ENCODE peak calls at places on chromosomes 11 and 22, in six cellular contexts. W, E, H, B, A and X are unnamed samples.
A peak's percentile ranks its signal among the peaks of the same experiment; 100 is the strongest.

GRCh38 chr11:92380882-92381281 is 156.3 kb downstream of the FAT3 start:
- DNase-seq in W (no peak), E (no peak), H (peak; percentile 34), B (no peak), A (peak; percentile 85), X (no peak)

GRCh38 chr11:26137651-26138050 is 194.3 kb upstream of the ANO3 start:
- DNase-seq in W (no peak), E (no peak), H (no peak), B (no peak), A (peak; percentile 6), X (no peak)

GRCh38 chr22:46329616-46330015 is 5.9 kb upstream of the TRMU start:
- DNase-seq in W (no peak), E (no peak), H (no peak), B (no peak), A (no peak), X (no peak)

GRCh38 chr11:20367313-20367948 is 3.9 kb downstream of the HTATIP2 start:
- DNase-seq in W (no peak), E (no peak), H (peak; percentile 93), B (peak; percentile 23), A (peak; percentile 95), X (no peak)

GRCh38 chr22:44363980-44364749 is 51.4 kb upstream of the SHISAL1 start:
- DNase-seq in W (no peak), E (no peak), H (no peak), B (peak; percentile 57), A (no peak), X (no peak)

GRCh38 chr22:35914665-35915476 is 113.8 kb downstream of the RBFOX2 start:
- DNase-seq in W (peak; percentile 22), E (no peak), H (peak; percentile 89), B (no peak), A (peak; percentile 91), X (no peak)

GRCh38 chr11:19259487-19260345 is 19.0 kb upstream of the E2F8 start:
- DNase-seq in W (peak; percentile 53), E (peak; percentile 90), H (peak; percentile 76), B (peak; percentile 68), A (peak; percentile 63), X (peak; percentile 67)

GRCh38 chr11:3155691-3156258 is 9.3 kb downstream of the OSBPL5 start:
- DNase-seq in W (no peak), E (no peak), H (no peak), B (peak; percentile 16), A (peak; percentile 93), X (no peak)

GRCh38 chr11:82747471-82747870 is 13.8 kb upstream of the FAM181B start:
- DNase-seq in W (no peak), E (no peak), H (no peak), B (no peak), A (no peak), X (no peak)

GRCh38 chr11:131912127-131912526 is 541.7 kb downstream of the NTM start:
- DNase-seq in W (no peak), E (no peak), H (no peak), B (no peak), A (no peak), X (no peak)

GRCh38 chr11:95147364-95147905 is 57.8 kb downstream of the ENDOD1 start:
- DNase-seq in W (no peak), E (no peak), H (peak; percentile 94), B (no peak), A (peak; percentile 92), X (no peak)

GRCh38 chr22:42444060-42444904 is 12.1 kb upstream of the NFAM1 start:
- DNase-seq in W (peak; percentile 66), E (peak; percentile 97), H (peak; percentile 78), B (peak; percentile 84), A (peak; percentile 89), X (peak; percentile 75)

GRCh38 chr11:119486691-119487259 is 63.8 kb upstream of the THY1 start:
- DNase-seq in W (no peak), E (peak; percentile 78), H (no peak), B (no peak), A (no peak), X (peak; percentile 15)

GRCh38 chr11:114095899-114096298 is 36.4 kb downstream of the ZBTB16 start:
- DNase-seq in W (no peak), E (no peak), H (no peak), B (no peak), A (no peak), X (no peak)

GRCh38 chr11:16301462-16301861 is 54.9 kb downstream of the SOX6 start:
- DNase-seq in W (no peak), E (no peak), H (no peak), B (no peak), A (no peak), X (no peak)

GRCh38 chr11:65776196-65776595 is 4.6 kb downstream of the AP5B1 start:
- DNase-seq in W (no peak), E (peak; percentile 82), H (no peak), B (peak; percentile 54), A (peak; percentile 72), X (no peak)

GRCh38 chr11:94895971-94896370 is 77.4 kb downstream of the CWC15 start:
- DNase-seq in W (no peak), E (no peak), H (peak; percentile 76), B (peak; percentile 32), A (peak; percentile 89), X (no peak)

GRCh38 chr11:46330154-46330886 is 16.9 kb upstream of the DGKZ start:
- DNase-seq in W (no peak), E (no peak), H (no peak), B (no peak), A (no peak), X (no peak)

GRCh38 chr22:39306456-39307361 is 12.7 kb downstream of the RPL3 start:
- DNase-seq in W (no peak), E (no peak), H (peak; percentile 35), B (no peak), A (no peak), X (no peak)

GRCh38 chr22:39309881-39310714 is 9.3 kb downstream of the RPL3 start:
- DNase-seq in W (no peak), E (no peak), H (peak; percentile 36), B (no peak), A (peak; percentile 71), X (no peak)

GRCh38 chr22:39311592-39312400 is 7.6 kb downstream of the RPL3 start:
- DNase-seq in W (no peak), E (no peak), H (no peak), B (no peak), A (no peak), X (no peak)

GRCh38 chr22:39309364-39309861 is 10.0 kb downstream of the RPL3 start:
- DNase-seq in W (no peak), E (no peak), H (no peak), B (no peak), A (no peak), X (no peak)

DNA sequence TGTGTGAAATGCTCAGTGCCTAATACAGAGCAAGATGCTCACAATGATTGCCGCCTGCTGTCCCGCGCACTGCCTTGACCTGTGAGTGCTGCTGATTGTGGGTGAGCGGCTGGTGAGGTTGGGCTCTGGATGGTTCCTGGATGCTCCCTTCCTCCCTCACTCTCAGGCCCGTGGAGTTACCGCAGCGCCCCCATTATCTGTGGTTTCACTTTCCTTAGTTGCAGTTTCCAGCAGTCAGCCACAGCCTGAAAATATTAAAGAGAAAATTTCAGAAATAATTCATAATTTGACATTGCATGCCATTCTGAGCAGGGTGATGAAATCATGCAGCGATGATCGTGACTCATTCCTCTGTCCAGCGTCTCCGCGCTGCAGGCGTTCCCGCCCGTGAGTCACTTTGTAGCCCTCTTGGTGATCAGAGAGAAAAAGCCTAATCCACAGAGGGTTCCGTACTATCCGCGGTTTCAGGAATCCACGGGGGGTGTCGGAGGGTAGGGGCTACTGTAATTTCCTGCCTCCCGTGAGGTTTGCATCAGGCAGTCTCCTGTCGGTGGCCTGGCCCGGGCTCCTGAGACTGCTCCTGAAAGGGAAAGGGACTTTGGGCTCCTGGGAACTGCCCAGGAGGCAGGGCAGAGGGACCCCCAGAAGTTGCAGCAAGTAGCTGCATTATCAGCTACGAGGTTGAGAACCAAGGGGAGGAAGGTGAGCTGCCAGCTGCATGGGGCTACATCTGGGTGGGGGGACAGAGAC is 10.6 kb downstream of the RPL3 start:
- DNase-seq in W (peak; percentile 47), E (peak; percentile 96), H (peak; percentile 89), B (peak; percentile 83), A (peak; percentile 90), X (peak; percentile 62)
- TF ChIP-seq CTCF in W (no peak), E (no peak), H (no peak), B (no peak), A (peak; percentile 1), X (no peak)

DNA sequence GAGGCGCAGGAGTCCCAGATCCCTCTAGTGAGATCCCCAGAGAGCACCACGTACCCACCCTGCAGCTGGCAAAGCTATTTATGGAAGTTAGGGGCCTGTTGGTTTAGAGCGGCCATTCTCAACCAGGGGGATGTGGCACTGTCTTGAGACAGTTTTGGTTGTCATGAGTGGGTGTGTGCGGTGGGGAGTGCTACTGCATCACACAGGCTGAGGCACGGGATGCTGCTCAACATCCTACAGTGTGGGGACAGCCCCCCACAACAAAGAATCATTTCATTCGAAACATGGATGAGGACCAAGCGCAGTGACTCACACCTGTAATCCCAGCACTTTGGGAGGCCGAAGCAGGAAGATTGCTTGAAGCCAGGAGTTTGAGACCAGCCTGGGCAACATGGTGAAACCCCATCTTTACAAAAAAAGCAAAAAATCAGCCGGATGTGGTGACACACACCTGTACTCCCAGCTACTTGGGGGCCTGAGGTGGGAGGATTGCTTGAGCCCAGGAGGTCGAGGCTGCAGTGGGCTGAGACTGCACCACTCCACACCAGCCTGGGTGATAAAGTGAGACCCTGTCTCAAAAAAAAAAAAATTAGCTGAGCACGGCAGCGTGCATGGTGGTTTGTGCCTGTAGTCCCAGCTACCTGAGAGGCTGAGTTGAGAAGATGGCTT is 28.2 kb downstream of the GGT5 start:
- DNase-seq in W (no peak), E (no peak), H (no peak), B (no peak), A (no peak), X (no peak)
- TF ChIP-seq CTCF in W (no peak), E (no peak), H (no peak), B (no peak), A (no peak), X (no peak)

GRCh38 chr11:125312812-125313211 is 148.3 kb downstream of the PKNOX2 start:
- DNase-seq in W (no peak), E (peak; percentile 54), H (no peak), B (no peak), A (no peak), X (no peak)

GRCh38 chr11:125313271-125314222 is 149.0 kb downstream of the PKNOX2 start:
- DNase-seq in W (no peak), E (peak; percentile 80), H (no peak), B (no peak), A (no peak), X (no peak)

GRCh38 chr11:125312391-125312790 is 147.8 kb downstream of the PKNOX2 start:
- DNase-seq in W (no peak), E (peak; percentile 78), H (no peak), B (no peak), A (no peak), X (no peak)

GRCh38 chr11:125315088-125315740 is 150.7 kb downstream of the PKNOX2 start:
- DNase-seq in W (peak; percentile 29), E (peak; percentile 79), H (no peak), B (peak; percentile 52), A (no peak), X (no peak)

GRCh38 chr11:125314264-125315087 is 149.9 kb downstream of the PKNOX2 start:
- DNase-seq in W (no peak), E (peak; percentile 69), H (no peak), B (no peak), A (no peak), X (no peak)
- TF ChIP-seq CTCF in W (no peak), E (no peak), H (no peak), B (no peak), A (no peak), X (no peak)

DNA sequence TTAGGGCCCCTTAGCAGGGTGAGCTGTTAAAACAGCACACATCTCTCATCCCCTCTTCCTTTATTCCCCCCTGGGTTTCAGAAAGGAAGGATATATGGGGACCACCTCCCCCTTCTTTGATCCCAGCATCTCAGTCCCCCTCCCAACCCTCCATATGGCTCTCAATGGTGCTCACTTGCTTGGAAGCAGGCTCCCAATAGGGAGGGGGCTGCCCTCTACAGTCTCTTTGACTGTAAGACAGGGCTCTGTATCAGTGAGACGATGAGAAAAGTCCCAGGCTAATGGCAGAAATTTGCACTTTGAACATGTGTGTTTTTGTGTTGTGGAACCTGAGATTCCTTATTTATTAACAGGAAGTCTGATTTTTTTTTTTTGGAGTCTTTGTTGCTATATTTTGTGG is 4.2 kb upstream of the CNTF start:
- DNase-seq in W (no peak), E (no peak), H (no peak), B (no peak), A (no peak), X (no peak)
- TF ChIP-seq CTCF in W (no peak), E (no peak), H (peak; percentile 32), B (no peak), A (peak; percentile 8), X (no peak)